ENCODE peak calls at places on chromosomes 6 and 20, in five cellular contexts. O, H, W, Z and K are unnamed samples.
A peak's percentile ranks its signal among the peaks of the same experiment; 100 is the strongest.

GRCh38 chr6:112249489-112249888 is 4.9 kb downstream of the LAMA4 start:
- DNase-seq in O (no peak), H (no peak), W (no peak), Z (no peak), K (no peak)

GRCh38 chr6:168193816-168194701 is 115.0 kb upstream of the FRMD1 start:
- DNase-seq in O (peak; percentile 1), H (peak; percentile 7), W (no peak), Z (no peak), K (no peak)

GRCh38 chr6:78619016-78619415 is 248.3 kb upstream of the IRAK1BP1 start:
- DNase-seq in O (no peak), H (no peak), W (no peak), Z (no peak), K (no peak)

GRCh38 chr20:54061106-54061881 is 9.1 kb downstream of the BCAS1 start:
- DNase-seq in O (no peak), H (no peak), W (peak; percentile 25), Z (no peak), K (no peak)

GRCh38 chr6:53734473-53735299 is 60.1 kb upstream of the LRRC1 start:
- DNase-seq in O (peak; percentile 8), H (peak; percentile 92), W (peak; percentile 52), Z (no peak), K (peak; percentile 90)

GRCh38 chr6:30687659-30688431 is 1.4 kb upstream of the PPP1R18 start:
- DNase-seq in O (peak; percentile 49), H (no peak), W (no peak), Z (peak; percentile 73), K (no peak)

GRCh38 chr6:18323935-18324707 is 59.8 kb upstream of the DEK start:
- DNase-seq in O (peak; percentile 90), H (peak; percentile 35), W (no peak), Z (no peak), K (peak; percentile 30)

GRCh38 chr6:93894521-93894920 is 475.2 kb upstream of the EPHA7 start:
- DNase-seq in O (no peak), H (no peak), W (no peak), Z (no peak), K (no peak)

GRCh38 chr6:113011803-113012202 is 664.7 kb downstream of the RFPL4B start:
- DNase-seq in O (no peak), H (no peak), W (no peak), Z (no peak), K (no peak)

GRCh38 chr6:163010145-163010544 is 282.4 kb downstream of the PACRG start:
- DNase-seq in O (no peak), H (no peak), W (no peak), Z (no peak), K (no peak)

GRCh38 chr6:108969776-108970175 is 121.6 kb downstream of the ARMC2 start:
- DNase-seq in O (no peak), H (no peak), W (no peak), Z (no peak), K (no peak)

GRCh38 chr6:108966236-108966635 is 118.0 kb downstream of the ARMC2 start:
- DNase-seq in O (no peak), H (no peak), W (no peak), Z (no peak), K (no peak)

GRCh38 chr6:108968325-108968724 is 120.1 kb downstream of the ARMC2 start:
- DNase-seq in O (no peak), H (no peak), W (no peak), Z (no peak), K (no peak)

GRCh38 chr6:108968746-108969316 is 120.6 kb downstream of the ARMC2 start:
- DNase-seq in O (no peak), H (no peak), W (no peak), Z (no peak), K (no peak)

GRCh38 chr6:108966855-108967755 is 118.9 kb downstream of the ARMC2 start:
- DNase-seq in O (no peak), H (peak; percentile 7), W (no peak), Z (peak; percentile 57), K (no peak)
- H3K4me3 ChIP-seq in O (no peak overlapping the region), H (no peak overlapping the region), W (no peak overlapping the region), Z (no peak overlapping the region), K (no peak overlapping the region)

DNA sequence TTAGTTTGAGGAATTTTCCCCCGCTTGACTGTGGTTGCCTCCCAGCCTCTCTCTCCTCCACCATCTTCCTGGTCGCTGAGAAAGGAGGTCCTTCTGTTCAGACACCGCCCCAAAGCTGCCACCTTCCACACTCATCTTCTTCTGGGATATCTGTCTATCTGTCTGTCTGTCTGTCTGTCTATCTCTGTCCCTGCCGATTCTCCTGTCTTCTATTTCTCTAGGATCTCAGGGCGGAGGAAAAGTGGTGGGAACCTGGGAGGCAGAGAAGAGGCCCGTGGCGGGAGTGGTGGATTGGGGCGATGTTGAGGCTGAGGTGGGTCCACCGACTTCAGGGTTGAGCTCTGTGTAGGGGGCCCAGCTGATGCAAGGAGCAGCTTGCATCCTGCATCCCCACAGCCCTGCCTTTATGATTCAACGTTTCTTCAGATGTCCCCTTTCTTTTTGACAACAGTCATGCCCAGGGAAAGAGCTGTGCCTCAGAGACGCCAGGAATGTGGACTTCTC is 196.9 kb upstream of the ZNF184 start:
- DNase-seq in O (no peak), H (no peak), W (no peak), Z (no peak), K (no peak)
- H3K4me3 ChIP-seq in O (no peak overlapping the region), H (no peak overlapping the region), W (peak overlapping the region; percentile 16), Z (peak overlapping the region; percentile 34), K (peak overlapping the region; percentile 39)

DNA sequence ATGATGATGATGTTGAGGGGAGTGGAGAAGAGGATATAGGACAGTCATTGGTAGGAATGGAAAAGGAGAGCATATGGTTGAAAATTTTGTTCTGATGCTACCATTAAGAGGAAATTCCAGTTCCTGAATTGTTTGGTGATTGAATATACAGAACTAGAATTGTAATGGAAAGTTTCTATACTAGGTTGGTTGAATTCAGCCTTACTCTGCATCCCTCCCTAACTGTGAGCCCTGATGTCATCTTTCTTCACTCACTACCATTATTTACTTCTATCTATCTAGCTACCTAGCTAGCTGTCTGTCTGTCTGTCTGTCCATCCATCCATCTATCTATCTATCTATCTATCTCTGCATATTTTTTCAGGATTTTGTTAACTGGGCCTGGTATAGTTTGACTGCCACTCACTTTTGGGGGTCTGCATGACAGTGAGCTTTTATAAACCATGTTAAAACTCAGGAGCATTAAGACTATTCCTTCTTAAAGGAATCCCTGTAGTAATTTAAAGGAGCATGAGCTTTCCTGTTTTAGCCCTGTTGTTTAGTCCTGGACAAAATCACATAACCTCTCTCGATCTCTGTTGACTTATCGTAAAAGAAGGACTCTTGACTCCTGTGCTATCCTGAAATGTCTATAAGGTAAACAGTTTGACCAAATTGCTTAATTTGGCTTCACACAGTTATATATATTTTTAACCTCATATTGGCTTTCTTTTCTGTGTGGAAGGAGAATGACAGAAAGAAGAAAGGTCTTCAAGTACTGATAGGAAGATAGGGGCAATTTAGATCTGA is 71.4 kb downstream of the AKAP7 start:
- DNase-seq in O (no peak), H (no peak), W (no peak), Z (no peak), K (no peak)
- H3K4me3 ChIP-seq in O (no peak overlapping the region), H (no peak overlapping the region), W (no peak overlapping the region), Z (no peak overlapping the region), K (no peak overlapping the region)

GRCh38 chr6:31795616-31796298 is at the start of gene VARS1:
- DNase-seq in O (peak; percentile 92), H (peak; percentile 82), W (peak; percentile 60), Z (peak; percentile 93), K (peak; percentile 72)
- H3K4me3 ChIP-seq in O (peak within 1 kb of the TSS; percentile 90), H (peak within 1 kb of the TSS; percentile 93), W (peak within 1 kb of the TSS; percentile 93), Z (peak within 1 kb of the TSS; percentile 67), K (peak within 1 kb of the TSS; percentile 99)

GRCh38 chr6:138971601-138972000 is 16.5 kb downstream of the REPS1 start:
- DNase-seq in O (no peak), H (no peak), W (no peak), Z (no peak), K (no peak)
- H3K4me3 ChIP-seq in O (no peak overlapping the region), H (no peak overlapping the region), W (no peak overlapping the region), Z (no peak overlapping the region), K (no peak overlapping the region)

GRCh38 chr6:10694302-10695085 is at the start of the genes C6orf52 and PAK1IP1:
- DNase-seq in O (peak; percentile 97), H (peak; percentile 88), W (peak; percentile 75), Z (peak; percentile 92), K (peak; percentile 90)

GRCh38 chr6:10695086-10695657 is 400 bp downstream of the PAK1IP1 start:
- DNase-seq in O (no peak), H (no peak), W (no peak), Z (no peak), K (no peak)

GRCh38 chr6:10696655-10697054 is 1.9 kb downstream of the PAK1IP1 start:
- DNase-seq in O (no peak), H (no peak), W (no peak), Z (no peak), K (no peak)

GRCh38 chr6:10690651-10691445 is 3.6 kb downstream of the C6orf52 start:
- DNase-seq in O (no peak), H (no peak), W (no peak), Z (no peak), K (no peak)

GRCh38 chr6:10692965-10693538 is 1.4 kb downstream of the C6orf52 start:
- DNase-seq in O (no peak), H (no peak), W (no peak), Z (no peak), K (no peak)
- H3K4me3 ChIP-seq in O (peak overlapping the region; percentile 92), H (peak overlapping the region; percentile 89), W (peak overlapping the region; percentile 96), Z (no peak overlapping the region), K (peak overlapping the region; percentile 99)

GRCh38 chr6:96016781-96017180 is 1.0 kb downstream of the FUT9 start:
- DNase-seq in O (no peak), H (no peak), W (no peak), Z (no peak), K (no peak)
- H3K4me3 ChIP-seq in O (no peak overlapping the region), H (no peak overlapping the region), W (no peak overlapping the region), Z (no peak overlapping the region), K (no peak overlapping the region)

DNA sequence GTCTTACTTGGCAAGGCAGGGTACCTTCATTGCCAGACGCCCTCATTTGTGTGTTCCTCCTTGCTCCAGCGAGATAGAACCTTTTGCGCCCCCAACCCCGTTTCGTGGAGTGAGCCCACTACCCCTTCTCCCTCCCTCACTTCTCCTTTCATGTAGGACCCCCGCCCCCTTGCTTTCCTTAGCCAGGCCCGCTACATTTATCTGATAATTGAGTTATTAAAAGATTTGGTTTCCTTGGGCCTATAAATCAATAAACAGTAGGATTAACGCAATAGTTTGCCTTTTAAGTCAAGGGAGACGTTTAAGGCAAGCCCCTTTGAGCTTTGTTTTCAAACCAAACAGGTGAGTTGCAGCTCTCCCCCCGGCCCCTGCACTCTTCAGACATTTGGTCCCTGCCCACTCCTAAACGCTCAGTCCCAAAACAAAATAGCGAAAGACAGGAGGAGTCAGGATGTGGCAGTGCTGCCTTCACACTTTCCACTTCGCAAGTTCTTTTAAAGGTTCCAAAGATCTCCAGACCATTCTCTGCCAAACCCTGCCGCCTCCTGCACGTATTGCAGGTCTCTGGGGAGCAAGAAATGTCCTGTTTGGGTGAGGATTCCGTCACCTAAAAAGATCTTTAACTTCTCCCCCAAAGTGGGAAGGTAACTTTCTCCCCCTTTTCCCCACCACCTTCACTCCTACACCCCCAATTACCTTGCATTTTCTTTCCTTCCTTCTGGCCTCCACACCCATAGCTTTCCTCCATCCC is 27.6 kb downstream of the TFAP2B start:
- DNase-seq in O (no peak), H (no peak), W (no peak), Z (no peak), K (no peak)
- H3K4me3 ChIP-seq in O (no peak overlapping the region), H (no peak overlapping the region), W (no peak overlapping the region), Z (no peak overlapping the region), K (no peak overlapping the region)

GRCh38 chr6:88490195-88490594 is 324.0 kb upstream of the CNR1 start:
- DNase-seq in O (no peak), H (no peak), W (no peak), Z (no peak), K (no peak)
- H3K4me3 ChIP-seq in O (no peak overlapping the region), H (no peak overlapping the region), W (no peak overlapping the region), Z (no peak overlapping the region), K (no peak overlapping the region)